ENCODE peak calls at places on chromosomes 11 and 22, in five cellular contexts. P, K, R, D and X are unnamed samples.

GRCh38 chr11:25970726-25971508 is 361.0 kb upstream of the ANO3 start:
- DNase-seq in K (no peak), P (no peak), D (no peak), R (no peak), X (no peak)

GRCh38 chr11:33178443-33179154 is 17.3 kb upstream of the CSTF3 start:
- DNase-seq in R (no peak), P (peak), K (no peak), D (no peak), X (no peak)

GRCh38 chr11:110526323-110526722 is 96.6 kb downstream of the FDX1 start:
- DNase-seq in R (no peak), D (no peak), K (no peak), P (no peak), X (no peak)

GRCh38 chr11:75565221-75565814 is 3.3 kb downstream of the SERPINH1 start:
- DNase-seq in R (peak), P (peak), K (no peak), D (no peak), X (no peak)

GRCh38 chr22:44622685-44623084 is 79.3 kb upstream of the PRR5 start:
- DNase-seq in K (no peak), P (no peak), R (no peak), D (peak), X (no peak)

GRCh38 chr22:30922151-30922611 is 46.4 kb downstream of the MORC2 start:
- DNase-seq in K (no peak), P (peak), D (peak), R (no peak), X (no peak)

GRCh38 chr22:17753401-17753989 is 20.8 kb downstream of the BID start:
- DNase-seq in R (no peak), K (no peak), D (no peak), P (peak), X (no peak)

GRCh38 chr11:131025020-131025419 is 108.7 kb upstream of the SNX19 start:
- DNase-seq in D (no peak), P (peak), R (peak), K (peak), X (peak)

GRCh38 chr11:89491141-89491690 is at the start of gene NOX4:
- DNase-seq in D (peak), P (peak), R (peak), K (no peak), X (no peak)

GRCh38 chr11:44559207-44559943 is 6.1 kb upstream of the CD82 start:
- DNase-seq in D (peak), K (no peak), R (peak), P (no peak), X (no peak)

GRCh38 chr22:47209077-47209514 is 446.6 kb downstream of the TBC1D22A start:
- DNase-seq in P (no peak), D (peak), R (no peak), K (no peak), X (no peak)

GRCh38 chr22:17523925-17524324 is 39.4 kb upstream of the SLC25A18 start:
- DNase-seq in R (no peak), P (no peak), K (no peak), D (no peak), X (no peak)

GRCh38 chr11:74948546-74948897 is 369 bp downstream of the XRRA1 start:
- DNase-seq in P (no peak), R (no peak), D (no peak), K (no peak), X (no peak)

GRCh38 chr11:7573558-7574296 is 59.9 kb downstream of the PPFIBP2 start:
- DNase-seq in P (no peak), D (no peak), K (no peak), R (peak), X (no peak)

GRCh38 chr11:36129955-36130354 is 159.3 kb downstream of the COMMD9 start:
- DNase-seq in K (no peak), D (no peak), R (no peak), P (no peak), X (no peak)

GRCh38 chr11:81658722-81659121 is 1074.9 kb downstream of the FAM181B start:
- DNase-seq in K (no peak), R (peak), P (peak), D (no peak), X (no peak)

GRCh38 chr22:18156878-18157713 is 7.1 kb downstream of the USP18 start:
- DNase-seq in R (peak), K (peak), D (peak), P (peak), X (peak)

GRCh38 chr11:35009191-35009940 is 92.9 kb downstream of the PDHX start:
- DNase-seq in D (no peak), R (no peak), K (peak), P (no peak), X (no peak)

GRCh38 chr11:27444801-27445215 is 27.8 kb downstream of the LGR4 start:
- DNase-seq in K (no peak), P (no peak), R (peak), D (no peak), X (no peak)

GRCh38 chr11:74493816-74494630 is 499 bp upstream of the LIPT2 start:
- DNase-seq in D (no peak), P (peak), R (no peak), K (peak), X (no peak)

GRCh38 chr11:85694385-85694980 is 8.5 kb upstream of the CCDC89 start:
- DNase-seq in D (no peak), R (no peak), P (peak), K (no peak), X (no peak)

GRCh38 chr11:27291302-27291889 is 71.6 kb downstream of the CCDC34 start:
- DNase-seq in K (no peak), D (no peak), P (no peak), R (no peak), X (no peak)

GRCh38 chr22:23690713-23691112 is at the start of gene RGL4:
- DNase-seq in P (no peak), K (no peak), D (no peak), R (no peak), X (no peak)

GRCh38 chr11:10655931-10656576 is 37.5 kb downstream of the IRAG1 start:
- DNase-seq in R (no peak), K (no peak), D (no peak), P (no peak), X (no peak)

GRCh38 chr22:27686534-27686933 is 115.0 kb downstream of the MN1 start:
- DNase-seq in K (no peak), D (no peak), P (peak), R (no peak), X (peak)

GRCh38 chr22:45336971-45337431 is 27.3 kb downstream of the FAM118A start:
- DNase-seq in P (no peak), K (no peak), D (peak), R (no peak), X (no peak)

GRCh38 chr11:65858354-65859133 is 564 bp upstream of the CFL1 start:
- DNase-seq in P (no peak), R (no peak), K (no peak), D (peak), X (no peak)

GRCh38 chr22:45672564-45673481 is 1.2 kb downstream of the ATXN10 start:
- DNase-seq in R (no peak), D (no peak), K (no peak), P (no peak), X (no peak)

GRCh38 chr11:3380706-3381570 is 2.0 kb upstream of the ZNF195 start:
- DNase-seq in K (no peak), P (peak), D (no peak), R (peak), X (no peak)
- H3K4me3 ChIP-seq in K (no peak), P (peak), D (no peak), R (peak), X (no peak)

GRCh38 chr11:126113963-126114362 is 51.3 kb upstream of the CDON start:
- DNase-seq in K (no peak), P (no peak), R (no peak), D (peak), X (no peak)
- H3K4me3 ChIP-seq in K (no peak), P (no peak), R (no peak), D (no peak), X (no peak)

DNA sequence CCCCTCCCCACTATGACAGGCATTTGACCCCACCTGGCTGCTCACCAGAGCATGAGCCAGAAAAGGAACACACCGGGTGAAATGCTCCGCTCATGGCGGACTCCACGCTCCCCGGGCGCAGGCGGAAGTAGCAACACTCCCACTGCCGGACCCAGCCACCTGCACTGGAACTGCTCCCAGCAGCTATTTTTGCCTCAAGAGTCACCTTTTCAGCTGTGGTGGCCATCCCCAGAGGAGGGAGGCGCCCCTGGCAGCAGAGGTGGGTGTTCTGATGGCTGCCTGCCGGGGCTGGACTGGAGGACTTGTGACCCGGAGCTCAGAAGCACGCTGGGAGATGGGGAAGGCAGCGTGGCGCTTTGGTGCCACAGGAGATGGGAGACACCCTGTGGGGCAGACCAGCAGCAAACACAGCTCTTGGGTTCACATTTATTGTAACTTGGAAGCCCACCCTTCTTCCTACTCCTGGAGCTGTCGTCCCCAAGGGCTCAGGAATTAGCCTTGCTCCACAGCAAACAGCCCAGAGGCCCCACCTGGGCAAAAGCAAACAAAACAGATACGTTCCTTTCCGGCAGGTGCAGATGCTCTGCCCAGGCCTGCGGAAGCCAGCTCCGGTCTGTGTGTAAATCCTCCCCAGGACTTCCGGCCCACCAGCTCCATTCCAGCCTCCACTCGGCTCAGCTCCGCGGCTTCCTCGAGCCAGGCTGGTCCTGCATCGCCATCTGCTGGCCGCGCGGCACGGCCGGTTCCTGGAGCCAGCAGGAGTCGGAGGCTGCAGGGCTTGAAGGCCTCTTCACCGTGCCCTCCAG is 3.7 kb downstream of the RPS19BP1 start:
- DNase-seq in P (peak), K (peak), R (peak), D (peak), X (peak)
- H3K4me3 ChIP-seq in P (no peak), K (no peak), R (no peak), D (peak), X (peak)

GRCh38 chr11:62004473-62004872 is 37.0 kb upstream of the FTH1 start:
- DNase-seq in K (peak), P (peak), R (no peak), D (peak), X (peak)
- H3K4me3 ChIP-seq in K (no peak), P (no peak), R (no peak), D (no peak), X (no peak)

GRCh38 chr11:518463-519202 is 11.6 kb upstream of the RNH1 start:
- DNase-seq in K (peak), P (peak), D (peak), R (peak), X (peak)
- H3K4me3 ChIP-seq in K (peak), P (no peak), D (peak), R (peak), X (peak)

DNA sequence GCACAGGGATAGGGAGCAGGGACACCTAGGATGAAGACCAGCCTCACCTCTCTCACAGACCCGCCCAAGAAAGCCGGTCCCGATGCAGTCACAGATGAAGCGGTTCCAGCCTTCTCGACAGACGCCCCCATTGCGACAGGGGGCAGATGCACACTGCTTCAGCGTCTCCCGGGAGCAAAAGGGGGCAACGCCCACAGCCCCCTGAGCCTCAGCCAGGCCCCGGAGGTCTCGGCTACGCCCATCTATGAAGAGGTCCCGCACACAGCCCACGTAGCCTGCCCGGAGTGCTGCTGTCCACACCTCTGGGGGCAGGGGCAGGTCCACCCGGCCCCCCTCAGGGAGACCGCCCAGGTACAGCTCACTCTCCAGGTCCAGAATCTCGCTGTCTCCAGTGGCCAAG is 62.3 kb downstream of the NRXN2 start:
- DNase-seq in D (no peak), R (no peak), K (no peak), P (no peak), X (no peak)
- H3K4me3 ChIP-seq in D (no peak), R (no peak), K (no peak), P (no peak), X (no peak)

GRCh38 chr11:57638811-57639320 is 10.8 kb downstream of the YPEL4 start:
- DNase-seq in P (peak), R (peak), K (no peak), D (no peak), X (no peak)

GRCh38 chr11:57641426-57641825 is 8.3 kb downstream of the YPEL4 start:
- DNase-seq in K (peak), D (no peak), R (peak), P (peak), X (peak)

GRCh38 chr11:57639321-57640067 is 10.2 kb downstream of the YPEL4 start:
- DNase-seq in K (no peak), R (peak), D (no peak), P (no peak), X (no peak)

GRCh38 chr11:57641011-57641410 is 8.7 kb downstream of the YPEL4 start:
- DNase-seq in D (no peak), R (peak), P (peak), K (no peak), X (no peak)

DNA sequence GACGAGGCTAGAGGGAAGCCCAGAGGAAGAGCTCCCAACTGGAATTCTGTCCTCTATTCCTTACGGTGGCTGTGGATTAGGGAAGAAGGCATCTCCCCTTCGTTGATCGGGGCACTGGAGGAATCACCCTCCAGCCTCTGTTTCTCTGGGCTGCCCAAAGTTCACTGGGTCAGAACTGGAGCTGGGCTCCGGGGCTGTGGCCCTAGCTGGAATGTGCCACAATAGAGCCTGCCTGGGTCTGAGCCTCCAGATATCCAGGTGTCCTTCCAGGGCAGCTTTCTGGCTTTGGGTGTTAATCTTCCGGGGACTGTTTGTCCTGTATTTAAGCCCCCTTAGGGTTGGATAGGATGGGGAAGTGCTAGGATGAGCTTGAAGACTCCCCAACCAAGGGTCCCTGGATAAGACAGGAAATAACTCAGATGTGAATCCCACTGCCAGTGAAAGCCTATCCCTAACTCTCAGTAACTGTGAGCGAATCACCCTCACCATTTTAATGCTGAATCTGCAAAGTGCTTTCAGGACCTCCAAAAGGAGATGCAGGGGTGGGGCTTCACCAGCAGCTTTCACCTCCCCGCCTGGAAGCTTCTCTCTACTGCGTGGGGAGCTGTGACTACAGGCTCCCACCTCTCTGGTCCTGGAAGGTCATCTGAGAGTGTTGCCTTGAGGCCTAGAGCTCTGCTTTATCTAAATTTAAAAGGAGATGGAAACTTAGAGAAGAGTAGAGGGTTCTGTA is 9.5 kb downstream of the YPEL4 start:
- DNase-seq in D (no peak), K (no peak), R (peak), P (no peak), X (no peak)
- H3K4me3 ChIP-seq in D (peak), K (peak), R (peak), P (peak), X (peak)

GRCh38 chr11:134370526-134371435 is 39.0 kb downstream of the GLB1L2 start:
- DNase-seq in K (no peak), R (no peak), D (peak), P (no peak), X (no peak)
- H3K4me3 ChIP-seq in K (no peak), R (no peak), D (no peak), P (no peak), X (no peak)

DNA sequence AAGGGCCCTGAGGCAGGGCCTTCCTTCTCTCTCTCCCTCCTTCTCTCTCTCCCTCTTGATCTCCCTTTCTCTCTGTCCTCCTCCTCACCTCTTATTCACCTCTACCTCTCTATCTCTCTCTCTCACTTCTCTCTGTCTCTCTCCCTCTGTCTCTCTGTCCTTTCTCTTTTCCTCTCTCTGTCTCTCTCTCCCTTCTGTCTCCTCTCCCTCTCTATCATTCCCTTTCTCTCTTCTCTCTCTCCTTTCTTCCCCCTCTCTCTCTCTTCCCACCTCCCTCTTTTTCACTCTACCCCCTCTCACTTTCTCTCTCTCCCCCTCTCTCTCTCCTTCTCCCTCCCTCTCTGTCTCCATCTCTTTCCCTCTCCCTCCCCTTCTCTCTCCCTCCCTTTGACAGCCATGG is 14.8 kb downstream of the ANO1 start:
- DNase-seq in R (no peak), D (no peak), K (no peak), P (no peak), X (no peak)
- H3K4me3 ChIP-seq in R (no peak), D (no peak), K (no peak), P (no peak), X (no peak)